ENCODE peak calls at places on chromosome 21, in six cellular contexts. R, D, Z, T, A and P are unnamed samples. For H3K9me3, the result is how much of the 10 kb centered on the place peaks cover.

GRCh38 chr21:44927587-44928461 is 7.1 kb upstream of the ITGB2 start:
- DNase-seq in R (no peak), A (peak), T (no peak), D (peak), Z (no peak), P (peak)

GRCh38 chr21:43195131-43196021 is 26.6 kb downstream of the CRYAA start:
- DNase-seq in R (no peak), T (no peak), D (peak), Z (no peak), A (no peak), P (no peak)

GRCh38 chr21:18498428-18498827 is 94.8 kb upstream of the TMPRSS15 start:
- DNase-seq in A (no peak), D (no peak), Z (no peak), T (no peak), R (no peak), P (no peak)

GRCh38 chr21:43967981-43968380 is 44.1 kb upstream of the TRAPPC10 start:
- DNase-seq in D (no peak), R (no peak), A (no peak), Z (no peak), T (no peak), P (no peak)

GRCh38 chr21:20377250-20377649 is 621.0 kb upstream of the NCAM2 start:
- DNase-seq in A (no peak), T (no peak), D (no peak), Z (no peak), R (no peak), P (no peak)

GRCh38 chr21:35607406-35607805 is 452.9 kb downstream of the SETD4 start:
- DNase-seq in R (no peak), Z (no peak), T (no peak), A (no peak), D (no peak), P (no peak)

GRCh38 chr21:17527240-17527639 is 14.4 kb downstream of the CXADR start:
- DNase-seq in D (no peak), A (no peak), T (no peak), Z (no peak), R (no peak), P (no peak)

GRCh38 chr21:44836666-44837471 is 19.0 kb upstream of the SUMO3 start:
- DNase-seq in A (no peak), Z (no peak), T (no peak), R (no peak), D (no peak), P (no peak)

GRCh38 chr21:45297869-45298268 is 10.2 kb upstream of the POFUT2 start:
- DNase-seq in R (no peak), D (no peak), A (no peak), Z (no peak), T (no peak), P (no peak)

GRCh38 chr21:45440736-45441350 is 35.9 kb downstream of the COL18A1 start:
- DNase-seq in Z (no peak), T (no peak), D (no peak), R (no peak), A (no peak), P (no peak)

GRCh38 chr21:44846485-44847260 is 26.8 kb downstream of the PTTG1IP start:
- DNase-seq in A (no peak), R (peak), Z (peak), T (peak), D (peak), P (no peak)

GRCh38 chr21:44532165-44532564 is 7.8 kb downstream of the KRTAP10-1 start:
- DNase-seq in D (no peak), R (no peak), A (no peak), T (no peak), Z (no peak), P (no peak)

GRCh38 chr21:45390121-45390751 is 14.7 kb upstream of the COL18A1 start:
- DNase-seq in D (peak), A (no peak), R (no peak), T (no peak), Z (peak), P (no peak)

GRCh38 chr21:46063227-46063626 is 34.7 kb upstream of the COL6A2 start:
- DNase-seq in Z (no peak), R (no peak), T (no peak), D (no peak), A (no peak), P (no peak)

GRCh38 chr21:43740497-43741156 is 21.7 kb downstream of the PDXK start:
- DNase-seq in T (peak), Z (peak), A (no peak), R (peak), D (no peak), P (no peak)

GRCh38 chr21:16532841-16533240 is 803.1 kb downstream of the USP25 start:
- DNase-seq in T (no peak), D (no peak), R (no peak), A (no peak), Z (no peak), P (no peak)

GRCh38 chr21:35011681-35012080 is 37.4 kb downstream of the RUNX1 start:
- DNase-seq in D (no peak), T (no peak), Z (no peak), R (no peak), A (no peak), P (no peak)

GRCh38 chr21:9758141-9758540 is 763.2 kb upstream of the TPTE start:
- DNase-seq in R (no peak), T (no peak), D (no peak), A (no peak), Z (no peak), P (no peak)

GRCh38 chr21:9755611-9756010 is 765.8 kb upstream of the TPTE start:
- DNase-seq in Z (no peak), R (no peak), A (no peak), D (no peak), T (no peak), P (no peak)

GRCh38 chr21:9758888-9759287 is 762.5 kb upstream of the TPTE start:
- DNase-seq in D (no peak), A (no peak), T (no peak), R (no peak), Z (no peak), P (no peak)

GRCh38 chr21:9753943-9754342 is 767.4 kb upstream of the TPTE start:
- DNase-seq in R (no peak), A (no peak), D (no peak), Z (no peak), T (no peak), P (no peak)

GRCh38 chr21:9756677-9757076 is 764.7 kb upstream of the TPTE start:
- DNase-seq in D (no peak), A (no peak), Z (no peak), T (no peak), R (no peak), P (no peak)
- H3K9me3 ChIP-seq in D (under half), A (under half), Z (under half), T (half or more), R (half or more), P (under half)

GRCh38 chr21:26499475-26499874 is 73.6 kb downstream of the CYYR1 start:
- DNase-seq in D (no peak), T (no peak), R (no peak), A (no peak), Z (no peak), P (no peak)
- H3K9me3 ChIP-seq in D (under half), T (under half), R (under half), A (under half), Z (under half), P (under half)

GRCh38 chr21:40049031-40049958 is 182.1 kb downstream of the PCP4 start:
- DNase-seq in T (no peak), A (no peak), D (no peak), R (no peak), Z (peak), P (no peak)
- H3K9me3 ChIP-seq in T (under half), A (under half), D (under half), R (under half), Z (under half), P (under half)

DNA sequence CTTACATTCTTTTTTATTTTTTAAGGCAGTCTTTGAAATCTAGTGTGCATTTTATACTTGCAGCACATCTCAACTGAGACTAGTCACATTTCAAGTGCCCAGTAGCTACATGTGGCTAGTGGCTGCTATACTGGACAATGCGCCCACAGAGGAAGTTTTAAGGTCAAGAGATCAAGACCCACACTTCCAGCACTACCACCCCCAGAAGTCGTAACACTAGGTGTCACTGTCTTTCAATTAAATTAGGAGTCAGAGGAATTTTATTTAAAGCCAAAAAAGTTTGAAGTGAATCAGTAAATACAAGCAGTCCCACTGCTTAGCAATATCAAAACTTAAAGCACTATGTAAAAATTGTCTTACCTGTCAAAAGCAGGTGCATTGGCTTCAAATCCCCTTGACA is 39.9 kb downstream of the SYNJ1 start:
- DNase-seq in A (no peak), Z (no peak), R (peak), D (no peak), T (no peak), P (no peak)
- H3K9me3 ChIP-seq in A (under half), Z (under half), R (under half), D (under half), T (under half), P (under half)

DNA sequence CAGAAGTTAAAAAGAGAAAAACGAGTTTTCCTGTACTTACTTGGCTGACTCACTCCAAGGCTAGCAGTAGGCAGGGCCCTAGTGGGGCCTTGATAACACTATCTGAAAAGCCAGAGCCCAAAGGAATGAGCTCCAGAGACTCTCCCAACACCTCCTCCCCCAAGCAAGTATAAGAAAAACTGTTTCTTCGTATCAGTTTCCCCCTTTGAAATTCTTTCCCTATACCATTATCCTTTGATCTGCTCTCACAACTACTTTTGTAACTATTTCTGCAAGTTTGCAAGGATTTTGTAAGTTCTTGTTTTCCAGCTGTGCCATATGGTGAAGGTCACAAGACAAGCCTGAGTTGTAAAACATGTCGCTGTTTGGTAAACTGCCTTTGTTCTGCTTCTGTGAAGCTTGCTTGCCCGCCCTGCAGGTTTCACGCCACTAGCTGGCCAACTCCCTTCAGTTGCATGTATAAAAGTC is 36.5 kb upstream of the KCNJ15 start:
- DNase-seq in Z (no peak), T (peak), R (no peak), D (no peak), A (no peak), P (no peak)
- H3K9me3 ChIP-seq in Z (under half), T (under half), R (under half), D (under half), A (under half), P (under half)

DNA sequence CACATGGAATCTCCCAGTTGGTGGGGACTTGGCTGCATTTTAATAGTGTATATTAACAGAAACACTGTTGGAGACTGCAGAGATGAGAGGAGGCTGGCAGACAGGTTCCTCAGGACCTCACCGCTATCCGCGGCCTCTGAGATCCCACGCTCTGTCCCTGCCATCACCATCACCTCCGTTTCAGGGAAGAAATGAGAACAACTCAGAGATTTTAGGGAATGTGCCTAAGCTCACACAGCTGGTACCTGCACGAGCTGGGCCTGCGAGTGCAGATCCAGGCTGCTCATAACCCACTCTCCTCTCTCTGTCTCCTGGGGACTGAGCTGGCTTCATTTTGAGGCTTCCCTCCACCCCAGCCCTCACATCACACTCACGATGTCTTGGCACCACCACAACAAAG is 62.0 kb downstream of the UMODL1 start:
- DNase-seq in T (no peak), Z (no peak), D (no peak), A (no peak), R (no peak), P (no peak)
- H3K9me3 ChIP-seq in T (under half), Z (under half), D (under half), A (under half), R (under half), P (under half)

GRCh38 chr21:24938592-24938991 is 668.7 kb downstream of the MRPL39 start:
- DNase-seq in T (no peak), R (no peak), Z (no peak), A (no peak), D (no peak), P (no peak)

GRCh38 chr21:24939288-24939687 is 668.0 kb downstream of the MRPL39 start:
- DNase-seq in A (no peak), Z (no peak), T (peak), R (no peak), D (no peak), P (no peak)

DNA sequence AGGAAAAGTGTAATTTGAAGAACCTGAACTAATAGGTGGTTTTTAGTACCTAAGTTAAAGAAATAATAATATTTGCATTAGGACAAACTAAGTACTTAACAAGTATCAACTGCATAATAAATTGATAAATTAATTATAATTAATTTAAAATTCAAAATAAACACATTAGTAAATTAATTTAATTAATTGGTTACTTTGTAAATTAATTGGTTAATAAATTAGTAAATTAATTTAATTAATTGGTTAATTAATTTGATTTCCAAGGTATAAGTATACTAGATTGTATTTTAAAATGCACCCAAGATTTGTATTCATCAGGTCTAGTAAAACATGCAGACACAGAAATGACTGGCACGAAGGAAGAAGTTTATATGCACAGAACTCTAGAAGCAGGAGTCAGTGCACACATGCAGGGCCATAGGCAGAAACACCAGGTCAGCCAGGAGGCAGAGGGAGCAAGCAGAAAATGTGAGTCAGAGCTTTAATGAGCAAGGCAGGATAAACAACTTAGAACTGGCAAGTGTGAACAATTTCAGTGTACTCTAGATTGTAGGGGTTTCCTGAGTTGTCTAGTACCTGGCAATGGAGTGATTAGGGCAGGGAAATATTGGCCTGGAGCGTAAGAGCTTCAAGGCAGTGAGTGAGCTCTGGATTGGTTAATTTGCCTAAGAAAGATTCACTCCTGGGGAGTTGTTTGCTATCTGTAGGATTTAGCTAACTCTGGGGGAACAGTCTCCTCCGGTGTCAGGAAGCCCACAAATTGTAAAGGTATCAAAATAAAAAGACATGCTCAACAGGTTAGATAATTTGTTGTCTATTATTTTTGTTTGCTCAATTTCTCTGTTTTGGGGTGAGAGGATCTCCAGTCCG is 665.7 kb downstream of the MRPL39 start:
- DNase-seq in T (peak), A (no peak), R (no peak), D (no peak), Z (no peak), P (no peak)
- H3K9me3 ChIP-seq in T (under half), A (under half), R (under half), D (under half), Z (under half), P (under half)